ENCODE peak calls at places on chromosomes 4 and X, in five cellular contexts. D is psoas muscle, C is hypothalamus, R is progenitor cell of endocrine pancreas, L is lower leg skin. G is an unnamed sample.

GRCh38 chr4:172104534-172104933 is 291.3 kb downstream of the GALNTL6 start:
- DNase-seq in D (no peak), C (no peak), R (no peak), L (no peak), G (no peak)

GRCh38 chr4:145907363-145907762 is 31.3 kb downstream of the ZNF827 start:
- DNase-seq in D (no peak), C (no peak), R (no peak), L (no peak), G (no peak)

GRCh38 chr4:186227221-186227620 is at the start of gene KLKB1:
- DNase-seq in D (no peak), C (no peak), R (no peak), L (no peak), G (no peak)

GRCh38 chrX:13754765-13755164 is 20.2 kb downstream of the OFD1 start:
- DNase-seq in D (no peak), C (no peak), R (no peak), L (no peak), G (no peak)

GRCh38 chr4:23747131-23747752 is 142.6 kb downstream of the PPARGC1A start:
- DNase-seq in D (no peak), C (peak), R (no peak), L (no peak), G (no peak)

GRCh38 chrX:101079223-101079622 is 544 bp downstream of the TMEM35A start:
- DNase-seq in D (no peak), C (no peak), R (no peak), L (no peak), G (peak)

GRCh38 chr4:6095023-6095817 is 77.0 kb upstream of the C4orf50 start:
- DNase-seq in D (no peak), C (no peak), R (no peak), L (no peak), G (no peak)

GRCh38 chr4:52976523-52977230 is 114.6 kb downstream of the RASL11B start:
- DNase-seq in D (no peak), C (no peak), R (no peak), L (no peak), G (no peak)

GRCh38 chrX:47579537-47579936 is 2.7 kb upstream of the TIMP1 start:
- DNase-seq in D (no peak), C (no peak), R (no peak), L (no peak), G (peak)

GRCh38 chr4:6042293-6043063 is 24.2 kb upstream of the C4orf50 start:
- DNase-seq in D (no peak), C (no peak), R (no peak), L (no peak), G (no peak)

GRCh38 chr4:137735561-137736104 is 203.3 kb upstream of the PCDH18 start:
- DNase-seq in D (peak), C (no peak), R (no peak), L (no peak), G (no peak)

GRCh38 chr4:113560579-113560978 is 201.0 kb downstream of the CAMK2D start:
- DNase-seq in D (no peak), C (no peak), R (no peak), L (no peak), G (no peak)

GRCh38 chr4:140330311-140330900 is 43.0 kb upstream of the SCOC start:
- DNase-seq in D (no peak), C (no peak), R (no peak), L (no peak), G (no peak)

GRCh38 chr4:87551361-87551760 is 22.2 kb upstream of the SPARCL1 start:
- DNase-seq in D (no peak), C (no peak), R (no peak), L (no peak), G (no peak)

GRCh38 chr4:123867910-123868587 is 471.5 kb downstream of the SPRY1 start:
- DNase-seq in D (no peak), C (no peak), R (no peak), L (no peak), G (no peak)

G was measured in SJSA1.